ENCODE peak calls at places on chromosome 15, in six cellular contexts. P is NCI-H2081, T is HL-60, H is skeletal muscle cell, O is stomach, B is NCI-H1092. W is an unnamed sample.

GRCh38 chr15:38069001-38069400 is 134.6 kb downstream of the TMCO5A start:
- DNase-seq in T (peak), O (peak), H (peak), P (peak), B (no peak), W (no peak)

GRCh38 chr15:90624278-90624930 is 92.7 kb upstream of the BLM start:
- DNase-seq in T (no peak), B (no peak), P (no peak), O (no peak), H (no peak), W (no peak)

GRCh38 chr15:67090297-67091072 is 25.1 kb downstream of the SMAD3 start:
- DNase-seq in H (no peak), T (no peak), B (no peak), P (no peak), O (no peak), W (no peak)

GRCh38 chr15:79657722-79658121 is 225.6 kb downstream of the MINAR1 start:
- DNase-seq in B (no peak), O (peak), P (no peak), H (no peak), T (no peak), W (peak)

GRCh38 chr15:78075490-78076230 is 1.9 kb downstream of the TBC1D2B start:
- DNase-seq in P (no peak), H (peak), O (peak), T (peak), B (no peak), W (no peak)

GRCh38 chr15:40219801-40220200 is 19.1 kb upstream of the PAK6 start:
- DNase-seq in T (no peak), B (no peak), O (no peak), H (no peak), P (no peak), W (no peak)

GRCh38 chr15:90449206-90449735 is 61.2 kb downstream of the IQGAP1 start:
- DNase-seq in T (no peak), H (no peak), B (no peak), O (no peak), P (no peak), W (no peak)

GRCh38 chr15:41849204-41849603 is 10.6 kb downstream of the PLA2G4B start:
- DNase-seq in O (no peak), B (no peak), P (no peak), T (no peak), H (no peak), W (no peak)

GRCh38 chr15:75307778-75308390 is 25.2 kb downstream of the GOLGA6D start:
- DNase-seq in H (no peak), B (no peak), T (peak), O (peak), P (no peak), W (no peak)

GRCh38 chr15:45133561-45133920 is 3.7 kb downstream of the DUOX1 start:
- DNase-seq in B (no peak), O (no peak), H (no peak), T (no peak), P (no peak), W (no peak)

GRCh38 chr15:64050281-64051092 is 4.2 kb upstream of the DAPK2 start:
- DNase-seq in O (no peak), T (no peak), B (peak), H (no peak), P (peak), W (peak)

GRCh38 chr15:65525622-65526021 is 4.6 kb upstream of the HACD3 start:
- DNase-seq in P (no peak), O (no peak), H (no peak), T (no peak), B (no peak), W (no peak)

GRCh38 chr15:26996250-26996649 is 25.3 kb downstream of the GABRG3 start:
- DNase-seq in T (no peak), H (no peak), O (no peak), B (no peak), P (no peak), W (no peak)

GRCh38 chr15:60563539-60564404 is 84.8 kb upstream of the ICE2 start:
- DNase-seq in P (no peak), H (no peak), B (no peak), O (no peak), T (no peak), W (no peak)

GRCh38 chr15:74011610-74012009 is 17.1 kb downstream of the PML start:
- DNase-seq in H (peak), B (no peak), T (peak), P (no peak), O (peak), W (peak)

GRCh38 chr15:88908697-88909621 is 4.2 kb downstream of the MFGE8 start:
- DNase-seq in B (no peak), H (no peak), T (no peak), O (no peak), P (no peak), W (no peak)

GRCh38 chr15:29364429-29365078 is 94.9 kb upstream of the NSMCE3 start:
- DNase-seq in T (no peak), B (no peak), H (peak), O (no peak), P (no peak), W (no peak)

W was measured in LNCaP clone FGC.